ENCODE peak calls at places on chromosome 15, in four cellular contexts. Q is right atrium auricular region, N is MG63, Y is left ventricle myocardium inferior. X is an unnamed sample.
A peak's percentile ranks its signal among the peaks of the same experiment; 100 is the strongest.

GRCh38 chr15:78353093-78353492 is 12.9 kb downstream of the CRABP1 start:
- DNase-seq in Q (no peak), N (no peak), Y (no peak), X (no peak)

GRCh38 chr15:23857028-23857641 is 170.0 kb upstream of the NDN start:
- DNase-seq in Q (no peak), N (peak; percentile 34), Y (no peak), X (no peak)

GRCh38 chr15:70259030-70259424 is 161.3 kb upstream of the TLE3 start:
- DNase-seq in Q (peak; percentile 80), N (no peak), Y (peak; percentile 60), X (no peak)

GRCh38 chr15:53288542-53288941 is 470.9 kb downstream of the WDR72 start:
- DNase-seq in Q (no peak), N (no peak), Y (no peak), X (no peak)

GRCh38 chr15:72229076-72229946 is 1.7 kb downstream of the PKM start:
- DNase-seq in Q (no peak), N (no peak), Y (peak; percentile 25), X (no peak)

GRCh38 chr15:81897011-81897677 is 148.7 kb downstream of the MEX3B start:
- DNase-seq in Q (no peak), N (peak; percentile 73), Y (no peak), X (no peak)

GRCh38 chr15:98776607-98777281 is 128.4 kb downstream of the IGF1R start:
- DNase-seq in Q (no peak), N (no peak), Y (peak; percentile 42), X (peak; percentile 83)

GRCh38 chr15:100759698-100760356 is 119.8 kb upstream of the ALDH1A3 start:
- DNase-seq in Q (no peak), N (peak; percentile 76), Y (no peak), X (peak; percentile 29)

GRCh38 chr15:94229591-94230365 is 1.6 kb upstream of the MCTP2 start:
- DNase-seq in Q (no peak), N (no peak), Y (no peak), X (no peak)

GRCh38 chr15:51735211-51735610 is 2.2 kb downstream of the LYSMD2 start:
- DNase-seq in Q (no peak), N (no peak), Y (no peak), X (no peak)

GRCh38 chr15:78177447-78177873 is 28.3 kb downstream of the IDH3A start:
- DNase-seq in Q (no peak), N (peak; percentile 30), Y (peak; percentile 44), X (no peak)

DNA sequence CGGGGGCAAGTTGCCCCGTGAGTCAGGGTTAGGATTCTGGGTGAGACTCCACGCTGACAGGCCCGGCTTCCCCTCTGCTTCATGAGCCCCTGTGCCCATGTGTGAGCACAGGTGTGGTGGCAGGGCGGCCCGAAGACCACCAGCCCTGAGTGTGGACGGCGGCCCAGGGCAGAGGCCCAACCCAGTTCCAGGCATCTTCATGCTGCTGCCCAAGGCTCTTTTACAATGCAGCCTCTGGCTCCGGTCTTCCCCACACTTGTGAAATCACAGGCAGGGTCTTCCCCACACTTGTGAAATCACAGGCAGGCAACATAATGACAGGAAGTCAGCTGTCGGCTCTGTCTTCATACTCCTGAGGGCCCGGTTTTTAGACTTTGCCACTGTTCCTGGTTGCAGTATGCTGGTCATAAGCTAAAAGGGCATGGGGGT is 78.8 kb downstream of the AAGAB start:
- DNase-seq in Q (peak; percentile 86), N (peak; percentile 54), Y (no peak), X (peak; percentile 38)
- H3K36me3 ChIP-seq in Q (peaks cover 20% of the 10 kb centered on the region), N (peaks cover 91% of the 10 kb centered on the region), Y (peaks cover 39% of the 10 kb centered on the region), X (no peaks in the 10 kb centered on the region)

DNA sequence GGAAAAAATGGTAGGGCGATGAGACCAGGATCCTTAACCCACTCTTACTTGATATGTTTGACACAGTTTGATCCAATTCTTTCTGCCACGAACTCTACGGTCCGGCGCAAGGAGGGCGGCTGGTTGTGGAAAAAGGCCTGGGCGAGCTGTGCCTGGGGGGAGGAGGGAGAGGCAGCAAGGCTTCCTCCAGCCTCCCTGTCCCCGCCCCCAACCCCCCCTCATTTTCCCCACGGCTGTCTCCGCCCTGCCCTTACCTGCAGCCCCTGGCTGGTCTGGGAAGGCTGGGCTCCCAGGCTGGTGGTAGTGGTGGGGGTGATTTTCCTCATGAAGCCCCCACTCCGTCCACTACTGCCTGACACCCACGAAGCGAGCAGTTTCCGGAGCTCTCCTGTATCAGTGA is 8.0 kb downstream of the CDAN1 start:
- DNase-seq in Q (no peak), N (no peak), Y (no peak), X (no peak)
- H3K36me3 ChIP-seq in Q (peaks cover 82% of the 10 kb centered on the region), N (peaks cover 44% of the 10 kb centered on the region), Y (peaks cover 100% of the 10 kb centered on the region), X (peaks cover 12% of the 10 kb centered on the region)

GRCh38 chr15:43772624-43773023 is 4.1 kb downstream of the ELL3 start:
- DNase-seq in Q (no peak), N (no peak), Y (no peak), X (no peak)
- H3K36me3 ChIP-seq in Q (peaks cover 63% of the 10 kb centered on the region), N (peaks cover 67% of the 10 kb centered on the region), Y (peaks cover 64% of the 10 kb centered on the region), X (peaks cover 1% of the 10 kb centered on the region)

GRCh38 chr15:85579957-85580694 is 199.7 kb downstream of the AKAP13 start:
- DNase-seq in Q (peak; percentile 77), N (no peak), Y (peak; percentile 35), X (no peak)
- H3K36me3 ChIP-seq in Q (peaks cover 5% of the 10 kb centered on the region), N (peaks cover 29% of the 10 kb centered on the region), Y (peaks cover 17% of the 10 kb centered on the region), X (peaks cover 6% of the 10 kb centered on the region)

GRCh38 chr15:63911160-63911559 is 77.4 kb upstream of the HERC1 start:
- DNase-seq in Q (no peak), N (no peak), Y (no peak), X (no peak)

GRCh38 chr15:63908281-63908680 is 74.5 kb upstream of the HERC1 start:
- DNase-seq in Q (no peak), N (no peak), Y (no peak), X (no peak)

GRCh38 chr15:63907521-63907920 is 73.8 kb upstream of the HERC1 start:
- DNase-seq in Q (no peak), N (no peak), Y (no peak), X (no peak)

GRCh38 chr15:63909819-63910437 is 76.2 kb upstream of the HERC1 start:
- DNase-seq in Q (no peak), N (peak; percentile 86), Y (no peak), X (no peak)

GRCh38 chr15:63908986-63909385 is 75.2 kb upstream of the HERC1 start:
- DNase-seq in Q (no peak), N (peak; percentile 65), Y (no peak), X (no peak)
- H3K36me3 ChIP-seq in Q (peaks cover 9% of the 10 kb centered on the region), N (no peaks in the 10 kb centered on the region), Y (peaks cover 9% of the 10 kb centered on the region), X (no peaks in the 10 kb centered on the region)

GRCh38 chr15:41474941-41475340 is 18.7 kb upstream of the ITPKA start:
- DNase-seq in Q (no peak), N (no peak), Y (no peak), X (no peak)
- H3K36me3 ChIP-seq in Q (peaks cover 81% of the 10 kb centered on the region), N (peaks cover 63% of the 10 kb centered on the region), Y (peaks cover 100% of the 10 kb centered on the region), X (peaks cover 3% of the 10 kb centered on the region)

DNA sequence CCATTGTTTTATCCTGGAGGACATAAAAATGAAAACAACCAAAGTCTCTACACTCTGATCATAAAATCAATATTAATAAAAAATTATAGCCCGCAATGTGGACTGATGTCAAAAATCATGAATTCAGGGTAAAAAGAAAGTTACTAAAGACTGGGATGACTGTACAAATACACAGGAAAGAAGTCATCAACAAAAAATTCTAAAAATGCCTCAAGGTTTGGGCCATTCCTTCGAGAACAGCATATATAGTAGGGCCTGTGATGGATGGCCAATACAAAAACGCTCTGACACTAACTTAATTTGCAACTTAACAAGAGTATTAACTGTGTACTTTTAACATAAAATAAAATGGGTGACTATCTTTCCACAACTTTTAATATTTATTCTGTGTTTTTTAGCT is 76.8 kb downstream of the THBS1 start:
- DNase-seq in Q (no peak), N (no peak), Y (no peak), X (no peak)
- H3K36me3 ChIP-seq in Q (no peaks in the 10 kb centered on the region), N (no peaks in the 10 kb centered on the region), Y (no peaks in the 10 kb centered on the region), X (no peaks in the 10 kb centered on the region)